ENCODE peak calls at places on chromosomes 16 and 17, in seven cellular contexts. One of them, this sample, is unnamed.

GRCh38 chr16:69013991-69014390 is 91.5 kb upstream of the HAS3 start:
- DNase-seq in NCI-H345: no peak
- DNase-seq in glomerular endothelial cell: no peak
- DNase-seq in activated T-helper 1 cell treated with Interleukin-2 at 50 U/mL for 16 hours: no peak
- DNase-seq in GM20000: no peak
- DNase-seq in AG08395: no peak
- DNase-seq in amniotic stem cell: no peak
- DNase-seq in this sample: no peak

GRCh38 chr16:16021988-16022682 is 72.7 kb downstream of the ABCC1 start:
- DNase-seq in glomerular endothelial cell: peak; percentile 75
- DNase-seq in GM20000: no peak
- DNase-seq in AG08395: peak; percentile 98
- DNase-seq in NCI-H345: no peak
- DNase-seq in amniotic stem cell: peak; percentile 92
- DNase-seq in activated T-helper 1 cell treated with Interleukin-2 at 50 U/mL for 16 hours: no peak
- DNase-seq in this sample: no peak

GRCh38 chr16:77793417-77793816 is 5.1 kb downstream of the VAT1L start:
- DNase-seq in AG08395: no peak
- DNase-seq in amniotic stem cell: no peak
- DNase-seq in activated T-helper 1 cell treated with Interleukin-2 at 50 U/mL for 16 hours: no peak
- DNase-seq in NCI-H345: no peak
- DNase-seq in GM20000: no peak
- DNase-seq in glomerular endothelial cell: no peak
- DNase-seq in this sample: no peak

GRCh38 chr17:37662358-37662757 is 19.1 kb upstream of the DDX52 start:
- DNase-seq in AG08395: no peak
- DNase-seq in amniotic stem cell: no peak
- DNase-seq in glomerular endothelial cell: no peak
- DNase-seq in GM20000: no peak
- DNase-seq in activated T-helper 1 cell treated with Interleukin-2 at 50 U/mL for 16 hours: no peak
- DNase-seq in NCI-H345: no peak
- DNase-seq in this sample: no peak

GRCh38 chr17:3887811-3888210 is 5.0 kb downstream of the CAMKK1 start:
- DNase-seq in GM20000: no peak
- DNase-seq in activated T-helper 1 cell treated with Interleukin-2 at 50 U/mL for 16 hours: no peak
- DNase-seq in NCI-H345: no peak
- DNase-seq in amniotic stem cell: no peak
- DNase-seq in glomerular endothelial cell: no peak
- DNase-seq in AG08395: no peak
- DNase-seq in this sample: no peak

GRCh38 chr17:7997186-7997585 is 5.2 kb upstream of the GUCY2D start:
- DNase-seq in GM20000: no peak
- DNase-seq in amniotic stem cell: no peak
- DNase-seq in NCI-H345: no peak
- DNase-seq in activated T-helper 1 cell treated with Interleukin-2 at 50 U/mL for 16 hours: no peak
- DNase-seq in AG08395: no peak
- DNase-seq in glomerular endothelial cell: no peak
- DNase-seq in this sample: no peak

GRCh38 chr16:1533443-1533951 is at the start of gene TMEM204:
- DNase-seq in amniotic stem cell: peak; percentile 22
- DNase-seq in NCI-H345: no peak
- DNase-seq in AG08395: peak; percentile 76
- DNase-seq in GM20000: peak; percentile 38
- DNase-seq in glomerular endothelial cell: no peak
- DNase-seq in activated T-helper 1 cell treated with Interleukin-2 at 50 U/mL for 16 hours: peak; percentile 56
- DNase-seq in this sample: no peak

GRCh38 chr17:21475555-21475954 is 99.4 kb downstream of the KCNJ12 start:
- DNase-seq in glomerular endothelial cell: no peak
- DNase-seq in amniotic stem cell: no peak
- DNase-seq in NCI-H345: no peak
- DNase-seq in activated T-helper 1 cell treated with Interleukin-2 at 50 U/mL for 16 hours: no peak
- DNase-seq in AG08395: no peak
- DNase-seq in GM20000: no peak
- DNase-seq in this sample: no peak

GRCh38 chr17:79715318-79716182 is 15.2 kb upstream of the ENPP7 start:
- DNase-seq in AG08395: no peak
- DNase-seq in amniotic stem cell: no peak
- DNase-seq in GM20000: no peak
- DNase-seq in NCI-H345: no peak
- DNase-seq in glomerular endothelial cell: no peak
- DNase-seq in activated T-helper 1 cell treated with Interleukin-2 at 50 U/mL for 16 hours: no peak
- DNase-seq in this sample: no peak

GRCh38 chr17:40103082-40103741 is 2.8 kb upstream of the NR1D1 start:
- DNase-seq in NCI-H345: no peak
- DNase-seq in GM20000: no peak
- DNase-seq in activated T-helper 1 cell treated with Interleukin-2 at 50 U/mL for 16 hours: no peak
- DNase-seq in glomerular endothelial cell: no peak
- DNase-seq in AG08395: no peak
- DNase-seq in amniotic stem cell: no peak
- DNase-seq in this sample: no peak

GRCh38 chr17:73976676-73977521 is 226.6 kb upstream of the RPL38 start:
- DNase-seq in AG08395: peak; percentile 59
- DNase-seq in amniotic stem cell: no peak
- DNase-seq in GM20000: no peak
- DNase-seq in NCI-H345: peak; percentile 90
- DNase-seq in activated T-helper 1 cell treated with Interleukin-2 at 50 U/mL for 16 hours: no peak
- DNase-seq in glomerular endothelial cell: no peak
- DNase-seq in this sample: no peak

GRCh38 chr17:22409160-22409751 is 716.9 kb downstream of the KCNJ18 start:
- DNase-seq in glomerular endothelial cell: no peak
- DNase-seq in GM20000: no peak
- DNase-seq in AG08395: no peak
- DNase-seq in activated T-helper 1 cell treated with Interleukin-2 at 50 U/mL for 16 hours: no peak
- DNase-seq in NCI-H345: no peak
- DNase-seq in amniotic stem cell: no peak
- DNase-seq in this sample: no peak

GRCh38 chr16:70429888-70430666 is 8.8 kb downstream of the ST3GAL2 start:
- DNase-seq in GM20000: no peak
- DNase-seq in NCI-H345: no peak
- DNase-seq in activated T-helper 1 cell treated with Interleukin-2 at 50 U/mL for 16 hours: no peak
- DNase-seq in AG08395: no peak
- DNase-seq in amniotic stem cell: no peak
- DNase-seq in glomerular endothelial cell: no peak
- DNase-seq in this sample: no peak

GRCh38 chr16:12210925-12211869 is 234.7 kb downstream of the SNX29 start:
- DNase-seq in glomerular endothelial cell: no peak
- DNase-seq in GM20000: no peak
- DNase-seq in amniotic stem cell: no peak
- DNase-seq in NCI-H345: no peak
- DNase-seq in AG08395: no peak
- DNase-seq in activated T-helper 1 cell treated with Interleukin-2 at 50 U/mL for 16 hours: no peak
- DNase-seq in this sample: no peak

GRCh38 chr17:29291163-29291752 is 2.7 kb downstream of the NUFIP2 start:
- DNase-seq in glomerular endothelial cell: peak; percentile 37
- DNase-seq in NCI-H345: peak; percentile 58
- DNase-seq in activated T-helper 1 cell treated with Interleukin-2 at 50 U/mL for 16 hours: no peak
- DNase-seq in amniotic stem cell: no peak
- DNase-seq in AG08395: peak; percentile 65
- DNase-seq in GM20000: peak; percentile 67
- DNase-seq in this sample: no peak

GRCh38 chr17:2151634-2152033 is 96.7 kb downstream of the HIC1 start:
- DNase-seq in activated T-helper 1 cell treated with Interleukin-2 at 50 U/mL for 16 hours: no peak
- DNase-seq in amniotic stem cell: no peak
- DNase-seq in AG08395: no peak
- DNase-seq in glomerular endothelial cell: no peak
- DNase-seq in NCI-H345: no peak
- DNase-seq in GM20000: no peak
- DNase-seq in this sample: no peak

GRCh38 chr16:11799509-11800384 is 2.7 kb upstream of the ZC3H7A start:
- DNase-seq in GM20000: no peak
- DNase-seq in activated T-helper 1 cell treated with Interleukin-2 at 50 U/mL for 16 hours: no peak
- DNase-seq in AG08395: no peak
- DNase-seq in glomerular endothelial cell: no peak
- DNase-seq in amniotic stem cell: no peak
- DNase-seq in NCI-H345: no peak
- DNase-seq in this sample: no peak

GRCh38 chr16:4859900-4860255 is 12.6 kb downstream of the UBN1 start:
- DNase-seq in activated T-helper 1 cell treated with Interleukin-2 at 50 U/mL for 16 hours: no peak
- DNase-seq in glomerular endothelial cell: no peak
- DNase-seq in GM20000: no peak
- DNase-seq in AG08395: no peak
- DNase-seq in amniotic stem cell: no peak
- DNase-seq in NCI-H345: no peak
- DNase-seq in this sample: no peak

GRCh38 chr17:9215465-9215864 is 194.2 kb downstream of the NTN1 start:
- DNase-seq in AG08395: no peak
- DNase-seq in GM20000: no peak
- DNase-seq in activated T-helper 1 cell treated with Interleukin-2 at 50 U/mL for 16 hours: no peak
- DNase-seq in NCI-H345: no peak
- DNase-seq in glomerular endothelial cell: no peak
- DNase-seq in amniotic stem cell: no peak
- DNase-seq in this sample: no peak

GRCh38 chr17:45227101-45227591 is 5.5 kb downstream of the FMNL1 start:
- DNase-seq in glomerular endothelial cell: no peak
- DNase-seq in activated T-helper 1 cell treated with Interleukin-2 at 50 U/mL for 16 hours: no peak
- DNase-seq in amniotic stem cell: no peak
- DNase-seq in GM20000: no peak
- DNase-seq in AG08395: no peak
- DNase-seq in NCI-H345: no peak
- DNase-seq in this sample: no peak

GRCh38 chr17:67469208-67469980 is 92.3 kb downstream of the PITPNC1 start:
- DNase-seq in activated T-helper 1 cell treated with Interleukin-2 at 50 U/mL for 16 hours: no peak
- DNase-seq in GM20000: peak; percentile 15
- DNase-seq in glomerular endothelial cell: no peak
- DNase-seq in amniotic stem cell: no peak
- DNase-seq in NCI-H345: no peak
- DNase-seq in AG08395: no peak
- DNase-seq in this sample: no peak

GRCh38 chr17:76742958-76743357 is 5.0 kb downstream of the MFSD11 start:
- DNase-seq in glomerular endothelial cell: no peak
- DNase-seq in GM20000: no peak
- DNase-seq in activated T-helper 1 cell treated with Interleukin-2 at 50 U/mL for 16 hours: no peak
- DNase-seq in amniotic stem cell: no peak
- DNase-seq in AG08395: no peak
- DNase-seq in NCI-H345: no peak
- DNase-seq in this sample: no peak

GRCh38 chr17:67779098-67779672 is 46.1 kb upstream of the BPTF start:
- DNase-seq in NCI-H345: no peak
- DNase-seq in activated T-helper 1 cell treated with Interleukin-2 at 50 U/mL for 16 hours: no peak
- DNase-seq in GM20000: peak; percentile 42
- DNase-seq in amniotic stem cell: no peak
- DNase-seq in AG08395: peak; percentile 26
- DNase-seq in glomerular endothelial cell: no peak
- DNase-seq in this sample: no peak

GRCh38 chr16:75818491-75818890 is 92.2 kb upstream of the CPHXL start:
- DNase-seq in amniotic stem cell: no peak
- DNase-seq in GM20000: no peak
- DNase-seq in NCI-H345: no peak
- DNase-seq in glomerular endothelial cell: no peak
- DNase-seq in AG08395: no peak
- DNase-seq in activated T-helper 1 cell treated with Interleukin-2 at 50 U/mL for 16 hours: no peak
- DNase-seq in this sample: no peak

GRCh38 chr17:17700251-17700969 is 19.2 kb downstream of the RAI1 start:
- DNase-seq in AG08395: no peak
- DNase-seq in amniotic stem cell: no peak
- DNase-seq in glomerular endothelial cell: no peak
- DNase-seq in NCI-H345: no peak
- DNase-seq in activated T-helper 1 cell treated with Interleukin-2 at 50 U/mL for 16 hours: no peak
- DNase-seq in GM20000: no peak
- DNase-seq in this sample: no peak

GRCh38 chr17:76446449-76447231 is 6.3 kb downstream of the UBE2O start:
- DNase-seq in amniotic stem cell: no peak
- DNase-seq in activated T-helper 1 cell treated with Interleukin-2 at 50 U/mL for 16 hours: no peak
- DNase-seq in glomerular endothelial cell: no peak
- DNase-seq in AG08395: peak; percentile 55
- DNase-seq in GM20000: no peak
- DNase-seq in NCI-H345: no peak
- DNase-seq in this sample: no peak

GRCh38 chr17:40458001-40458791 is 14.9 kb downstream of the IGFBP4 start:
- DNase-seq in GM20000: no peak
- DNase-seq in AG08395: peak; percentile 90
- DNase-seq in NCI-H345: no peak
- DNase-seq in amniotic stem cell: peak; percentile 63
- DNase-seq in glomerular endothelial cell: no peak
- DNase-seq in activated T-helper 1 cell treated with Interleukin-2 at 50 U/mL for 16 hours: no peak
- DNase-seq in this sample: no peak

GRCh38 chr16:28478511-28479180 is 6.5 kb upstream of the NPIPB7 start:
- DNase-seq in GM20000: no peak
- DNase-seq in AG08395: no peak
- DNase-seq in activated T-helper 1 cell treated with Interleukin-2 at 50 U/mL for 16 hours: no peak
- DNase-seq in amniotic stem cell: no peak
- DNase-seq in glomerular endothelial cell: no peak
- DNase-seq in NCI-H345: no peak
- DNase-seq in this sample: no peak

GRCh38 chr17:79944821-79945391 is 90.8 kb downstream of the TBC1D16 start:
- DNase-seq in AG08395: no peak
- DNase-seq in GM20000: no peak
- DNase-seq in activated T-helper 1 cell treated with Interleukin-2 at 50 U/mL for 16 hours: no peak
- DNase-seq in NCI-H345: no peak
- DNase-seq in glomerular endothelial cell: no peak
- DNase-seq in amniotic stem cell: no peak
- DNase-seq in this sample: no peak

GRCh38 chr17:50042211-50042610 is 13.7 kb upstream of the ITGA3 start:
- DNase-seq in NCI-H345: no peak
- DNase-seq in GM20000: no peak
- DNase-seq in glomerular endothelial cell: no peak
- DNase-seq in activated T-helper 1 cell treated with Interleukin-2 at 50 U/mL for 16 hours: no peak
- DNase-seq in AG08395: no peak
- DNase-seq in amniotic stem cell: no peak
- DNase-seq in this sample: no peak